ENCODE peak calls at places on chromosomes 2 and 18, in six cellular contexts. W is GM23338, U is uterus, R is GM04504, K is anterior cingulate cortex, T is thoracic aorta. D is an unnamed sample.

GRCh38 chr2:106107509-106108131 is 86.5 kb downstream of the UXS1 start:
- DNase-seq in W (no peak), U (no peak), R (peak; percentile 15), K (no peak), T (no peak), D (no peak)

GRCh38 chr2:3451926-3452671 is 67.2 kb downstream of the ADI1 start:
- DNase-seq in W (no peak), U (no peak), R (no peak), K (no peak), T (no peak), D (no peak)

GRCh38 chr18:34809697-34810096 is 99.6 kb downstream of the DTNA start:
- DNase-seq in W (peak; percentile 88), U (peak; percentile 62), R (peak; percentile 24), K (peak; percentile 49), T (no peak), D (peak; percentile 9)

GRCh38 chr2:10145519-10146357 is 23.2 kb downstream of the RRM2 start:
- DNase-seq in W (no peak), U (no peak), R (no peak), K (no peak), T (no peak), D (no peak)

GRCh38 chr18:32318581-32318980 is 128.7 kb downstream of the MEP1B start:
- DNase-seq in W (no peak), U (no peak), R (no peak), K (no peak), T (no peak), D (no peak)

GRCh38 chr2:118813601-118814000 is 33.8 kb downstream of the EN1 start:
- DNase-seq in W (no peak), U (no peak), R (no peak), K (no peak), T (no peak), D (no peak)

GRCh38 chr2:109242654-109243331 is 113.8 kb downstream of the SH3RF3 start:
- DNase-seq in W (no peak), U (peak; percentile 80), R (peak; percentile 91), K (no peak), T (peak; percentile 38), D (no peak)

GRCh38 chr2:25043241-25043867 is 1.5 kb downstream of the EFR3B start:
- DNase-seq in W (peak; percentile 55), U (no peak), R (peak; percentile 67), K (peak; percentile 24), T (no peak), D (no peak)

GRCh38 chr2:120675460-120676130 is 60.1 kb upstream of the GLI2 start:
- DNase-seq in W (peak; percentile 83), U (peak; percentile 38), R (no peak), K (no peak), T (no peak), D (peak; percentile 13)